ENCODE peak calls at places on chromosomes 16 and 17, in nine cellular contexts. W, G, H, R, Z, B, A, Q and E are unnamed samples. For H3K4me1, the result is how much of the 10 kb centered on the place peaks cover.

GRCh38 chr17:73742915-73743314 is 98.7 kb upstream of the SDK2 start:
- DNase-seq in W (peak), G (no peak), H (no peak), R (no peak), Z (no peak), B (no peak), A (no peak), Q (no peak), E (no peak)

GRCh38 chr16:20051147-20051546 is 22.5 kb downstream of the GPR139 start:
- DNase-seq in W (no peak), G (no peak), H (no peak), R (no peak), Z (no peak), B (no peak), A (no peak), Q (no peak), E (no peak)

GRCh38 chr17:10668771-10669170 is 11.7 kb upstream of the MYH3 start:
- DNase-seq in W (no peak), G (no peak), H (no peak), R (no peak), Z (no peak), B (no peak), A (no peak), Q (no peak), E (no peak)

GRCh38 chr16:11207646-11208045 is 48.4 kb downstream of the SOCS1 start:
- DNase-seq in W (no peak), G (no peak), H (no peak), R (no peak), Z (no peak), B (no peak), A (no peak), Q (no peak), E (no peak)

GRCh38 chr17:64057701-64058263 is 37.3 kb upstream of the ICAM2 start:
- DNase-seq in W (no peak), G (no peak), H (no peak), R (no peak), Z (no peak), B (no peak), A (no peak), Q (no peak), E (no peak)

GRCh38 chr17:57572600-57572999 is 172.5 kb downstream of the CCDC182 start:
- DNase-seq in W (no peak), G (no peak), H (no peak), R (no peak), Z (no peak), B (no peak), A (no peak), Q (no peak), E (no peak)

GRCh38 chr17:72884066-72884465 is 208.4 kb downstream of the SLC39A11 start:
- DNase-seq in W (no peak), G (no peak), H (no peak), R (peak), Z (no peak), B (no peak), A (no peak), Q (no peak), E (no peak)

GRCh38 chr16:82016268-82016667 is 5.0 kb upstream of the SDR42E1 start:
- DNase-seq in W (peak), G (no peak), H (no peak), R (no peak), Z (peak), B (no peak), A (no peak), Q (no peak), E (no peak)

GRCh38 chr16:70381604-70382342 is 35.1 kb downstream of the DDX19A start:
- DNase-seq in W (no peak), G (no peak), H (no peak), R (no peak), Z (no peak), B (no peak), A (no peak), Q (no peak), E (no peak)

GRCh38 chr17:75634376-75634740 is 1.1 kb downstream of the SMIM5 start:
- DNase-seq in W (no peak), G (no peak), H (no peak), R (no peak), Z (no peak), B (no peak), A (no peak), Q (peak), E (no peak)

GRCh38 chr17:57875109-57876022 is 25.5 kb upstream of the MRPS23 start:
- DNase-seq in W (peak), G (no peak), H (peak), R (peak), Z (peak), B (no peak), A (peak), Q (peak), E (peak)

GRCh38 chr17:58785097-58785496 is 29.4 kb downstream of the PPM1E start:
- DNase-seq in W (no peak), G (no peak), H (no peak), R (no peak), Z (no peak), B (no peak), A (no peak), Q (no peak), E (no peak)

GRCh38 chr17:57638284-57638683 is 106.8 kb downstream of the CCDC182 start:
- DNase-seq in W (no peak), G (no peak), H (no peak), R (no peak), Z (no peak), B (no peak), A (no peak), Q (no peak), E (no peak)

GRCh38 chr17:28811594-28812135 is 30.9 kb downstream of the FAM222B start:
- DNase-seq in W (peak), G (peak), H (no peak), R (no peak), Z (no peak), B (no peak), A (no peak), Q (no peak), E (no peak)

GRCh38 chr16:59566446-59566845 is 832.3 kb upstream of the GOT2 start:
- DNase-seq in W (no peak), G (no peak), H (no peak), R (no peak), Z (no peak), B (no peak), A (no peak), Q (no peak), E (no peak)

GRCh38 chr17:74812109-74812864 is 36.1 kb upstream of the NAT9 start:
- DNase-seq in W (no peak), G (no peak), H (no peak), R (peak), Z (peak), B (no peak), A (peak), Q (no peak), E (no peak)

GRCh38 chr17:13503526-13503925 is 98.2 kb downstream of the HS3ST3A1 start:
- DNase-seq in W (no peak), G (no peak), H (no peak), R (no peak), Z (no peak), B (no peak), A (no peak), Q (no peak), E (no peak)

GRCh38 chr17:2171725-2172446 is 117.0 kb downstream of the HIC1 start:
- DNase-seq in W (peak), G (no peak), H (peak), R (peak), Z (peak), B (no peak), A (peak), Q (peak), E (peak)

GRCh38 chr17:33021731-33022408 is 30.2 kb downstream of the SPACA3 start:
- DNase-seq in W (peak), G (no peak), H (no peak), R (no peak), Z (no peak), B (no peak), A (no peak), Q (no peak), E (no peak)

GRCh38 chr17:8391711-8392110 is 5.9 kb downstream of the RNF222 start:
- DNase-seq in W (no peak), G (no peak), H (no peak), R (no peak), Z (no peak), B (no peak), A (no peak), Q (no peak), E (no peak)

GRCh38 chr17:81933178-81933699 is 3.9 kb downstream of the PYCR1 start:
- DNase-seq in W (no peak), G (no peak), H (no peak), R (peak), Z (no peak), B (no peak), A (no peak), Q (no peak), E (no peak)

GRCh38 chr17:81932333-81932983 is 4.6 kb downstream of the PYCR1 start:
- DNase-seq in W (no peak), G (peak), H (no peak), R (no peak), Z (no peak), B (no peak), A (no peak), Q (no peak), E (no peak)

GRCh38 chr17:81930142-81931125 is 2.9 kb upstream of the MAFG start:
- DNase-seq in W (no peak), G (no peak), H (no peak), R (no peak), Z (no peak), B (no peak), A (peak), Q (peak), E (no peak)

GRCh38 chr17:81931189-81931556 is 3.6 kb upstream of the MAFG start:
- DNase-seq in W (peak), G (no peak), H (no peak), R (no peak), Z (no peak), B (no peak), A (no peak), Q (peak), E (no peak)

DNA sequence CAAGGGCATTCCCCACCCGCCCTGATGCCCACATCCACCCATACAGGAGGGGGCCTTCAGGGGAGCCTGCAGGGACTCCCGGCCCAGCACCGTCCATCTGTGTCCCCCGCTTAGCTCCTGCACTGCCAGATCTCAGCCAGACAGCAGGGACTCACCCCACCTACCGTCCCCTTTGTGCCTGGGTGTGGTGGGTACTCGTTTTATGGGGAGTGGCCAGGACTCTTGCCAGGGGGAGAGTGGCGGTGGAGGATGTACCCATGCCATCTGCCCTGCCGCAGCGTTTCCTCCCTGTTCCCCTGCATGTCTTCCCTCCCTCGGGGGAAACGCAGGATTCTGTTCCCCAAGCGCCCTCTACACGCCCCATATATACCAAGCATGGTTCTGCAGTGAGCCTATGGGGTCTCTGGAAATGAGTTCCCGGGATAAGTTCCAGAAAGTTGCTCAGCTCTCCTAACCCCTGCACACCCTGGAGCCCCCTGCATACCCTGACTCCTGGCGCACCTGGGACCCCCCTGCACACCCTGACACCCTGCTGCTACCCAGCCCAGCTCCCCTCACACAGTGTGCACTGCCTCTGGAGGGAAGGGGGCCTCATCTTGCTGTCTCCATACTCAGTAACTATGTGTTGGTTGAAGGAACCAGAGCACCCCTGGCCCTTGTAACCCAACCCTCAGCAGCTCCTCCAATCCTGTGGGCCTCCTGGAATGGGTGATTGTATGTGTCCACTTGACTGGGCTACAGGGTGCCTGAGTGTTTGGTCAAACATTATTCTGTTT is 4.2 kb upstream of the MAFG start:
- DNase-seq in W (no peak), G (no peak), H (no peak), R (no peak), Z (no peak), B (no peak), A (no peak), Q (no peak), E (no peak)
- H3K4me1 ChIP-seq in W (under half), G (under half), H (under half), R (under half), Z (under half), B (under half), A (under half), Q (under half), E (under half)

DNA sequence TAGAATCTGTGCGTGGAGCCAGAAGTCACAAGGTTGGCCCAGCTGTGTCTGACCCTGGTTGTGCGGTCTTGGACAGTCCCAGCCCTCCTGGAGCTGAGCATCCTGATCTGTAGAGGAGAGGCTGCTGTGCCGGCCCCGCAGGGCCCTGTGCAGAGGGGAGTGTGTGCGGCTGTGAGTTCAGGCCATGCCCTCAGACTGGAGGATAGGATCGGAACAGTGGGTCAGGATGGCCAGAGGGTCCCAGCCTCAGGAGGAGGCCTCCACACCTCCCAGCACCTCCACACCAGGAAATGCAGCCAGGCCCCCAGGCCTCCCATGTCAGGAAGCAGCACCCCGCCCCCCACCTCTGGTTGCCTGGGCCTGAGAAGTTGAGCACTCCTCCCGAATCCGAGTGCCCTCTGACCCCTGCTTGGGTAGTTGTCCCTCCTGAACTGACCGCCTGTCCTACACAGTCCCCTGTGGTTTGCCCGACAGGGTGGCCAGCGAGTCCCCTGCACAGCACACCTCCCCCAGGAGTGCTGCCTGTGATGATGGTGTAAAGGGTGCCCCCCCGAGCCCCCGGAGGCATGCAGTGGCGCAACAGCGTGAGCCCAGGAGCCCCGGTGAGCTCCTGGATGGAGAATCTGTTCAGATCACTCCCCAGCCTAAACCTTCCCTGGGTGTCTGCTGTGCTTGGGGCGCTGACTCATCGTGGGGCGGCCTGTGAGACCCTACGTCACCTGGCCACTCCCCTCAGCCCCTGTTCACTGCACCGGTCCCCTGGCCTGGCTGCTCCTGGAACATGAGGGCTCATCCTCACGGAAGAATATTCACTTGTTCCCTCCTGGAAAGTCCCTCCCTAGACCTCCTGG is 285.2 kb downstream of the SEC14L1 start:
- DNase-seq in W (no peak), G (no peak), H (peak), R (no peak), Z (no peak), B (no peak), A (no peak), Q (peak), E (peak)
- H3K4me1 ChIP-seq in W (under half), G (half or more), H (half or more), R (half or more), Z (half or more), B (half or more), A (half or more), Q (half or more), E (half or more)

GRCh38 chr16:566475-567361 is at the start of gene NHLRC4:
- DNase-seq in W (peak), G (peak), H (peak), R (no peak), Z (peak), B (no peak), A (peak), Q (peak), E (peak)
- H3K4me1 ChIP-seq in W (under half), G (under half), H (under half), R (under half), Z (under half), B (under half), A (under half), Q (under half), E (under half)

DNA sequence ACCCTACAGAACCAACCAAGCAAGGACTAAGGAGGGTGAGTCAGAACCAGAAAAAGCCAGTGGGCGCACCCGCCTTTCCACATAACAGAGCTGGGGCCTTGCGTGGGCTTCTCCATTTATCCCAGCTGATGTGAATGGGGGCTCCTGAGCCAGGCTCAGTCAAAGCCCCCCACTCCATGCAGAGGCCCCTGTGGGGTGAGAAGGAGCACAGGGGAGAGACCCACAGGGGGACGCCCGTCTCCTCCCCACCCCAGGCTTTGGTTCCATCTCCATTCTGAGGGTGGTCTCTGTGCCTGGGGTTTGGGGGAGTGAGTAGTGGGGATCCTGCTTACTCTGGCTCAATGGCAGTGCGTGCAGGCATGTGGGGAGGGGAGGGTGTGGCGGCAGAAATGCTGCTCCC is 210.1 kb upstream of the TNRC6C start:
- DNase-seq in W (no peak), G (no peak), H (no peak), R (peak), Z (no peak), B (no peak), A (no peak), Q (no peak), E (no peak)
- H3K4me1 ChIP-seq in W (under half), G (under half), H (under half), R (under half), Z (under half), B (under half), A (under half), Q (under half), E (under half)

GRCh38 chr17:67452681-67453554 is 75.8 kb downstream of the PITPNC1 start:
- DNase-seq in W (no peak), G (peak), H (no peak), R (peak), Z (no peak), B (no peak), A (no peak), Q (no peak), E (peak)
- H3K4me1 ChIP-seq in W (under half), G (half or more), H (under half), R (under half), Z (under half), B (under half), A (under half), Q (under half), E (under half)

DNA sequence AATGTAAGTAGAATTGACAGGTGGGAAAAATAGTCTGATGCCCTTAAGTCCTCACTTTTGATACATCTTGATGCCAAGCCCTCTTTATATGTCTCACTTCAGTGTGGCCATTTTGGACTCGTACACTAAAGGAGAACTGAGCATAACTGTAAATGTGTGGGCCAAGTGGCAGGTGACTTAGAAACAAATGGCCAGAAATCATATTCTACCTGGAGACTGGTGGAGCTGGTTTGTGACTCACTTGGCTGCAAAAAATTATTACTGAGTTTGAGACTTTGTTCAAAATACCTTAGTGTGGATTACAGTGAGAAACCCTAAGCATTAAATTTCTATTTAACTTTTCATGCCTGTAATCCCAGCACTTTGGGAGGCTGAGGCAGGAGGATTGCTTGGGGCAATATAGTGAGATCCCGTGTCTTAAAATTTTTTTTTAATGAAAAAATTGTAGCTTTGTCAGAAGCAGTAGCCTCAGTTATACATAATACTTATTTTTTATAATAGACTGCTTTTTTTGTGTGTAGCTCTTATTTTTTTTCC is 5.0 kb downstream of the HAPSTR1 start:
- DNase-seq in W (no peak), G (no peak), H (no peak), R (no peak), Z (no peak), B (no peak), A (no peak), Q (no peak), E (no peak)
- H3K4me1 ChIP-seq in W (under half), G (half or more), H (under half), R (half or more), Z (half or more), B (half or more), A (half or more), Q (half or more), E (half or more)

GRCh38 chr16:85718682-85719081 is 29.9 kb upstream of the GINS2 start:
- DNase-seq in W (peak), G (peak), H (no peak), R (no peak), Z (no peak), B (no peak), A (no peak), Q (no peak), E (no peak)

GRCh38 chr16:85718153-85718477 is 29.4 kb upstream of the GINS2 start:
- DNase-seq in W (no peak), G (no peak), H (no peak), R (no peak), Z (no peak), B (no peak), A (no peak), Q (no peak), E (no peak)

GRCh38 chr16:85717393-85718152 is 28.8 kb upstream of the GINS2 start:
- DNase-seq in W (peak), G (peak), H (peak), R (peak), Z (peak), B (no peak), A (peak), Q (peak), E (peak)

GRCh38 chr16:85720319-85720637 is 30.6 kb downstream of the C16orf74 start:
- DNase-seq in W (no peak), G (no peak), H (no peak), R (no peak), Z (no peak), B (no peak), A (peak), Q (no peak), E (no peak)

DNA sequence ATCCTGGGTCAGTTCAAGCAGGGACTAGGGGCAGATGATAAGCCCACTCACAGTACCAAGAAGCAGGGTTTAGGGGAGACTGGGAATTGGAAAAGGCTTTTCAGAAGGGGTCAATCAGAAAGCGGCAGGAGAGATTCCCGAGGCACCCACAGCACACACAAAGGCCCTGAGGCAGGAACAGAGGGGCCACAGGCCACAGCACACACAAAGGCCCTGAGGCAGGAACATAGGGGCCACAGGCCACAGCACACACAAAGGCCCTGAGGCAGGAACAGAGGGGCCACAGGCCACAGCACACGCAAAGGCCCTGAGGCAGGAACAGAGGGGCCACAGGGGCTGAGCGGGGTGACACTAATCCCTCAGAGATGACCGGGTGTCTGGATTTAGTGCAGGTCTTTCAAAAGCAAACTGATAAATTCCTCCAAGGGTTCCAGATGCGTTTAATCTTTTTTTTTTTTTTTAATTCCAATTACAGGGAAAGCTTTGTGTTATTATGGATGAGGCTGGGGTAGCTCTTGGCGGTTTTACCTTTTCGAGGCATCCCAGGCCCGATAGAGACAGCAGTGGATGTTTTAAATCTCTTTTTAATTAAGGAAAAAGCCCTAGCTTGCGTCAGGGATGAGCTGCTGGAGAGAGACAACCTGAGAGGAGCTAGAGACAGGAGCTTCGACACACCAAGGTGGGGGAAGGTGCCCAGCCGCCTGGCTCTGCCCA is 31.0 kb upstream of the GINS2 start:
- DNase-seq in W (no peak), G (no peak), H (no peak), R (no peak), Z (no peak), B (no peak), A (no peak), Q (no peak), E (no peak)
- H3K4me1 ChIP-seq in W (under half), G (under half), H (under half), R (under half), Z (under half), B (under half), A (under half), Q (under half), E (under half)